ENCODE peak calls at places on chromosomes 1 and 21, in eight cellular contexts. C is fibroblast of the aortic adventitia; T is AG04449; R is AG10803; W is PC-3; V is fibroblast of pulmonary artery; Z is CD8-positive, alpha-beta T cell; L is pancreas. G is an unnamed sample.
A peak's percentile ranks its signal among the peaks of the same experiment; 100 is the strongest.

GRCh38 chr1:33687000-33687399 is 176.9 kb upstream of the HMGB4 start:
- DNase-seq in C (no peak), T (no peak), R (no peak), W (no peak), V (no peak), Z (no peak), L (no peak), G (no peak)

GRCh38 chr1:232267092-232267836 is 362.7 kb downstream of the SIPA1L2 start:
- DNase-seq in C (no peak), T (no peak), R (no peak), W (peak; percentile 33), V (no peak), Z (no peak), L (no peak), G (no peak)

GRCh38 chr1:214570442-214570841 is 19.0 kb upstream of the PTPN14 start:
- DNase-seq in C (peak; percentile 78), T (no peak), R (peak; percentile 37), W (peak; percentile 88), V (peak; percentile 61), Z (no peak), L (no peak), G (no peak)

GRCh38 chr1:147600119-147601111 is 59.1 kb downstream of the BCL9 start:
- DNase-seq in C (peak; percentile 28), T (no peak), R (peak; percentile 25), W (peak; percentile 64), V (peak; percentile 31), Z (no peak), L (no peak), G (no peak)

GRCh38 chr21:42291751-42292562 is 23.3 kb downstream of the TFF3 start:
- DNase-seq in C (no peak), T (no peak), R (no peak), W (no peak), V (no peak), Z (no peak), L (no peak), G (no peak)

GRCh38 chr1:211520641-211521040 is 28.7 kb upstream of the RD3 start:
- DNase-seq in C (peak; percentile 23), T (no peak), R (no peak), W (no peak), V (no peak), Z (no peak), L (no peak), G (no peak)

GRCh38 chr1:145891143-145891542 is 5.5 kb upstream of the ANKRD35 start:
- DNase-seq in C (peak; percentile 53), T (no peak), R (no peak), W (peak; percentile 96), V (peak; percentile 78), Z (no peak), L (no peak), G (peak; percentile 58)

GRCh38 chr21:34946385-34947121 is 102.5 kb downstream of the RUNX1 start:
- DNase-seq in C (no peak), T (no peak), R (no peak), W (no peak), V (no peak), Z (no peak), L (no peak), G (no peak)

GRCh38 chr1:149995927-149996326 is 14.6 kb downstream of the OTUD7B start:
- DNase-seq in C (peak; percentile 41), T (no peak), R (peak; percentile 44), W (peak; percentile 94), V (peak; percentile 40), Z (no peak), L (no peak), G (peak; percentile 43)

GRCh38 chr1:18943162-18943561 is 13.3 kb downstream of the IFFO2 start:
- DNase-seq in C (no peak), T (no peak), R (no peak), W (no peak), V (no peak), Z (no peak), L (no peak), G (no peak)

GRCh38 chr1:230068952-230069684 is 2.1 kb downstream of the GALNT2 start:
- DNase-seq in C (no peak), T (no peak), R (no peak), W (peak; percentile 65), V (no peak), Z (no peak), L (no peak), G (no peak)

GRCh38 chr1:202320081-202320405 is 21.7 kb downstream of the UBE2T start:
- DNase-seq in C (no peak), T (no peak), R (no peak), W (no peak), V (no peak), Z (no peak), L (no peak), G (no peak)

GRCh38 chr1:235059221-235059620 is 69.4 kb downstream of the TOMM20 start:
- DNase-seq in C (no peak), T (no peak), R (no peak), W (no peak), V (no peak), Z (no peak), L (no peak), G (no peak)

GRCh38 chr1:213512316-213512715 is 461.3 kb downstream of the RPS6KC1 start:
- DNase-seq in C (no peak), T (no peak), R (no peak), W (no peak), V (no peak), Z (no peak), L (no peak), G (no peak)

GRCh38 chr1:166378805-166379204 is 212.0 kb upstream of the FAM78B start:
- DNase-seq in C (no peak), T (no peak), R (no peak), W (peak; percentile 28), V (no peak), Z (no peak), L (no peak), G (no peak)

GRCh38 chr1:53575141-53575947 is 116.1 kb downstream of the DMRTB1 start:
- DNase-seq in C (no peak), T (no peak), R (no peak), W (no peak), V (no peak), Z (no peak), L (no peak), G (no peak)

GRCh38 chr1:100622037-100622436 is 84.1 kb downstream of the GPR88 start:
- DNase-seq in C (peak; percentile 94), T (peak; percentile 99), R (peak; percentile 97), W (peak; percentile 97), V (peak; percentile 99), Z (no peak), L (no peak), G (peak; percentile 91)

GRCh38 chr21:37868446-37868845 is 47.8 kb downstream of the KCNJ6 start:
- DNase-seq in C (no peak), T (no peak), R (no peak), W (no peak), V (no peak), Z (no peak), L (no peak), G (no peak)

DNA sequence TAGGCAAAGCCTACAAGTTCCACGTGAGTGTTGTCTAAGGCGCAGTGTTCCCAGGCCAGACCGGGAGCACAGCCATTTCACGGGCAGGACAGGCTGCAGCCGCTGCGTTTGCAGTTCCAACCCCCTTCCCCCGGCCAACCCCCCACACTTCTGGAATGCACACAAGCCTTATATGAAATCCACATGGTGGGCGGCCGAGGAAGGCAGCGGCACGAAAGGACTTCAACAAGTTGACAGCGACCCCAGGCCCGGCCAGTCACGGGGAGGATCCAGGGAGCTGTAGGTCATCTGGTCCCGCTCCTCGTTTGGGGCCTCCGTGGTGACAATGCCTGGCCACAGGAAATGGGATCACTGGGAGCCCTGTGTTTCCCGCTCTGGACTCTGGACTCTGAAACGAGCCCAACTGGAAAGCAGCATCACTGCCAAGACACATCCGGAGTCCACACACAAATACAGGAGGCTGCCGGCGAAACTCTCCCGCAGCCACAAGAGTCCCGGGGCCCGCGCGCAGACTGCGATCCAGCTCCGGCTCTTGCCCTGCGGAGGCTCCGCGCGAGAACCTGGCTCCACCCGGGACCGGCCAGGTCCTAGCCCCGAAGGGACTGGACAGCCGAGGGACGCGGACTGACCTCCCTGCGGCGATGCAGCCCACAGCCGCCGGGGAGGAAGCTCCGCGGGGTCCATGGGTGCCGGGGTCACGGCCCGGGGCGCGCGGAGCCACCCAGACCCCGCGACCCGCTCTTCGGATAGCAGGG is 794 bp downstream of the NID1 start:
- DNase-seq in C (peak; percentile 77), T (no peak), R (peak; percentile 82), W (peak; percentile 47), V (peak; percentile 76), Z (peak; percentile 9), L (peak; percentile 49), G (peak; percentile 41)
- H3K4me3 ChIP-seq in C (peak overlapping the region; percentile 85), T (peak overlapping the region; percentile 72), R (peak overlapping the region; percentile 79), W (peak overlapping the region; percentile 81), V (peak overlapping the region; percentile 79), Z (peak overlapping the region; percentile 37), L (peak overlapping the region; percentile 42), G (peak overlapping the region; percentile 83)

DNA sequence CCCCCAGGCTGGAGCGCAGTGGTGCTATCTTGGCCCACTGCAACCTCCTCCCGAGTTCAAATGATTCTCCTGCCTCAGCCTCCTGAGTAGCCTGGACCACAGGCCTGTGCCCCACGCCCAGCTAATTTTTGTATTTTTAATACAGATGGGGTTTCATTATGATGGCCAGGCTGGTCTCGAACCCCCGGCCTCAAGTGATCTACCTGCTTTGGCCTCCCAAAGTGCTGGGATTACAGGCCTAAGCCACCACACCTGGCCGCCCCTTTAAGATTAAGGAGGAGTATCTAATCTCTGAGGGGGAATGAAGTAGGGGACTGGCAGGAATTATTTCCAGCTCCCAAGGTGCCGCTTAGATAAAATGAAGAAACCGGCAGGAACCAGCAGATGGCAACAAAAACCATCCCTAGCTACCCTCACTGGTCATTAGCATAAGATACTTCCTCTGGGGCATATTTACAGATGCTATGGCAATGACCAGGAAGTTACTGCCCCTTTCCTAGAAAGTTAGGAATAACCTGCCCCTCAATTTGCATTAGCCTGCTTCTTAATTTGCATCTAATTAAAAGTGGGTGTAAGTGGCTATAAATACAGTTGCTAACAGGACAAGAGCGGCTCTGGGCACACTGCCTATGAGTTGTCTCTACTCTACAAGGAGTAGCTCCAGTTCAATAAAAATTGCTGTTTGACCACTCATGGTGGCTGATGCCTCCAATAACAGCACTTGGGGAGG is 7.1 kb upstream of the NSUN4 start:
- DNase-seq in C (peak; percentile 28), T (no peak), R (peak; percentile 16), W (peak; percentile 60), V (peak; percentile 57), Z (no peak), L (no peak), G (no peak)
- TF ChIP-seq CTCF in C (peak; percentile 25), T (no peak), R (peak; percentile 41), W (peak; percentile 64), V (peak; percentile 42), Z (no peak), L (no peak), G (peak; percentile 61)

DNA sequence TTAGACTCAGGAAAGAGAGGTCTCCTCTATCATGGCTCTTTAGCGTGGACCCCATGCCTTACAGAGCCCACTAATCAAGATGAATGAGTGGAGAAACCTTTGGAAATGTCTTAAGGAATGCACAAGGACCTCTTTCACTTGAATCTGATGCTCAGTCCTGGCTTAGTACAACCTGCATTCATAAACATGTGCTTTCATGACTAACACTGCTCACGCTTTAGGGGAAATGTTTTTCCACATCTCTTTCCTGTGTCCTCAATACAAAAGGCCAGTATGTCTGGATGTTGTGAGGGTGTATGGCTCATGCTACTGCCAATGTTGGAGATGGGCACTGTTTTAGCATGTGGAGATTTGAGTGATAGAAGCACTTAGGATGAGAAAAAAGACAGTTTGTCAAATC is 14.2 kb upstream of the GNG12 start:
- DNase-seq in C (peak; percentile 34), T (no peak), R (no peak), W (no peak), V (peak; percentile 72), Z (no peak), L (no peak), G (no peak)
- H3K4me3 ChIP-seq in C (no peak overlapping the region), T (no peak overlapping the region), R (no peak overlapping the region), W (no peak overlapping the region), V (no peak overlapping the region), Z (no peak overlapping the region), L (no peak overlapping the region), G (no peak overlapping the region)

GRCh38 chr1:97778718-97779117 is 142.1 kb downstream of the DPYD start:
- DNase-seq in C (peak; percentile 50), T (no peak), R (no peak), W (peak; percentile 20), V (peak; percentile 35), Z (no peak), L (no peak), G (no peak)
- TF ChIP-seq CTCF in C (no peak), T (no peak), R (no peak), W (peak; percentile 41), V (peak; percentile 3), Z (no peak), L (no peak), G (no peak)